ENCODE peak calls at places on chromosomes 3 and 15, in eight cellular contexts. Y, V, E, Q, C, B, F and S are unnamed samples.

GRCh38 chr15:84929795-84930371 is 45.4 kb downstream of the SLC28A1 start:
- DNase-seq in Y (no peak), C (no peak), E (no peak), F (peak; percentile 75), V (no peak), B (no peak), Q (peak; percentile 72), S (no peak)

GRCh38 chr3:194949592-194949991 is 263.9 kb downstream of the FAM43A start:
- DNase-seq in E (no peak), V (no peak), Q (no peak), Y (peak; percentile 4), F (no peak), C (no peak), B (no peak), S (no peak)

GRCh38 chr15:47265686-47266085 is 451.6 kb upstream of the SEMA6D start:
- DNase-seq in V (no peak), C (no peak), Q (no peak), E (no peak), B (no peak), Y (no peak), F (no peak), S (no peak)

GRCh38 chr3:81580399-81580798 is 181.0 kb downstream of the GBE1 start:
- DNase-seq in B (no peak), E (no peak), F (no peak), V (no peak), Q (no peak), C (no peak), Y (no peak), S (no peak)

GRCh38 chr3:12347301-12347700 is 58.4 kb downstream of the PPARG start:
- DNase-seq in Q (no peak), E (no peak), B (no peak), C (no peak), F (no peak), V (no peak), Y (no peak), S (no peak)

GRCh38 chr15:55742927-55743614 is at the start of gene PRTG:
- DNase-seq in V (peak; percentile 60), F (no peak), Y (peak; percentile 81), C (peak; percentile 80), Q (peak; percentile 69), E (peak; percentile 51), B (peak; percentile 68), S (peak; percentile 91)

GRCh38 chr3:43285644-43286043 is 696 bp upstream of the SNRK start:
- DNase-seq in C (no peak), Y (no peak), F (peak; percentile 49), B (no peak), E (no peak), V (no peak), Q (no peak), S (peak; percentile 14)

GRCh38 chr3:71189480-71189879 is 394.0 kb downstream of the FOXP1 start:
- DNase-seq in E (no peak), F (no peak), B (no peak), Q (peak; percentile 60), C (no peak), V (no peak), Y (no peak), S (no peak)

GRCh38 chr15:50764331-50765201 is 940 bp downstream of the SPPL2A start:
- DNase-seq in F (no peak), B (peak; percentile 77), Q (peak; percentile 27), E (peak; percentile 77), Y (no peak), C (no peak), V (peak; percentile 76), S (no peak)

GRCh38 chr15:58951388-58952060 is 18.0 kb upstream of the SLTM start:
- DNase-seq in B (no peak), Q (peak; percentile 84), Y (no peak), E (no peak), V (no peak), F (no peak), C (no peak), S (no peak)

GRCh38 chr3:63908081-63908736 is 4.0 kb downstream of the SCAANT1 start:
- DNase-seq in E (no peak), F (no peak), C (no peak), B (no peak), V (no peak), Q (peak; percentile 42), Y (no peak), S (no peak)
- TF ChIP-seq CTCF in E (no peak), F (no peak), C (no peak), B (no peak), V (no peak), Q (peak; percentile 51), Y (no peak), S (no peak)

GRCh38 chr3:143972495-143973351 is 1.1 kb downstream of the DIPK2A start:
- DNase-seq in E (peak; percentile 66), Q (peak; percentile 85), Y (peak; percentile 93), B (peak; percentile 77), F (peak; percentile 91), C (peak; percentile 74), V (peak; percentile 80), S (peak; percentile 70)
- TF ChIP-seq CTCF in E (peak; percentile 53), Q (peak; percentile 52), Y (peak; percentile 48), B (peak; percentile 69), F (no peak), C (peak; percentile 39), V (peak; percentile 26), S (peak; percentile 48)

DNA sequence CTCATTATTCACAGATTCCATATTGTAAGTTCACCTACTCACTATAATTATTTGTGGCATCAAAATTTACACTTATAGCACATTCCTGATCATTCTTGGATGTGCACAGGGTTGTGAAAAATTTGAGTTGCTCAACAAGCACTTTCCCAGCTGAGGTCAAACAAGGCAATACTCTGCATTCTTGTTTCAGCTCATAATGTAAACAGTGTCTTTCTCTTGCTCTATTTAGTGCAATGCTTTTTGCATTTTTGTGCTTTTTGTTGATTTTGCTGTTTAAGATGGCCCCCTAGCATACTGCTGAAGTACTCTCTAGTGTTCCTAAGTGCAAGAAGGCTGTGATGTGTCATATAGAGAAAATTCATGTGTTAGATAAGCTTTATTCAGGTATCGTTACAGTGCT is 66.7 kb upstream of the TNIK start:
- DNase-seq in V (no peak), Y (no peak), C (no peak), F (no peak), B (no peak), E (no peak), Q (peak; percentile 87), S (no peak)
- TF ChIP-seq CTCF in V (no peak), Y (no peak), C (no peak), F (no peak), B (no peak), E (no peak), Q (no peak), S (no peak)

GRCh38 chr3:186280737-186281136 is 81.3 kb downstream of the DGKG start:
- DNase-seq in V (no peak), C (no peak), Y (no peak), B (no peak), E (no peak), Q (no peak), F (no peak), S (no peak)

GRCh38 chr3:186275436-186275835 is 86.6 kb downstream of the DGKG start:
- DNase-seq in Q (no peak), V (no peak), E (no peak), C (no peak), B (no peak), Y (no peak), F (no peak), S (no peak)

GRCh38 chr3:186281172-186281571 is 80.9 kb downstream of the DGKG start:
- DNase-seq in Y (no peak), F (no peak), V (no peak), C (no peak), Q (peak; percentile 88), E (no peak), B (no peak), S (no peak)

GRCh38 chr3:186273586-186273985 is 88.4 kb downstream of the DGKG start:
- DNase-seq in B (no peak), Q (no peak), F (no peak), C (no peak), Y (no peak), V (no peak), E (no peak), S (no peak)

DNA sequence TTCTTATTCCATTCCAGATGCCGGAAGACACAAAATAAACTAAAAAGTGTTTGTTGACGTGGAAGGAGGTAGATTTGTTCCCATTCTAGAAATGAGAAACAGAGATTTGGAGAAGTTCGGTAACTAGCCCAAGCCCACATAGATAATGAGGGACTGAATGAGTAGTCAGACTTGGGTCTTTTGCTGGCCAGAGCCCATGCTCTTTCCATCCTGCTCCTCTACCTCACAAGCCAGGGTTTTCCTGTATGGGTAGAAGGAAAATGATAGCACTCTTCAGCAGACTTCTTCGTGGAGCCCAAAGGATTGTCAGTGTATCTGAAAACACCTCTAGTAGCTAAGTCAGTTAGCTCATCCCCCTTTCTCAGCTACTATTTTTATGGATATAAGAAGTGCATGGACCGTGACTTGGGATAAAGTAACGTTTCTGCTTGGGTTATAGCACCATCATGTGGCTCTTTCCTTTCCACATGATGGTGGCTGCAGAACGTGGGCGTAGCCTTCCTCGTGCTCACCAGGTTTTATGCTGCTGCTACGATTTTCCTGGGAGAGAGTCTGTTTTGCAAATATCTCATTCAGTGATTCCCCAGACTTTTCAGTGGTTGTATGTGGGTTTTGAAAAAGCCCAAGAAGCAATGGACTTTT is 84.6 kb downstream of the DGKG start:
- DNase-seq in C (no peak), Y (no peak), E (no peak), F (no peak), B (no peak), Q (peak; percentile 75), V (no peak), S (peak; percentile 23)
- TF ChIP-seq CTCF in C (peak; percentile 70), Y (peak; percentile 64), E (no peak), F (no peak), B (no peak), Q (peak; percentile 76), V (no peak), S (no peak)

GRCh38 chr15:71366926-71367325 is 251.7 kb downstream of the THSD4 start:
- DNase-seq in Q (peak; percentile 32), Y (no peak), C (no peak), E (no peak), V (no peak), F (no peak), B (no peak), S (no peak)
- TF ChIP-seq CTCF in Q (no peak), Y (no peak), C (no peak), E (no peak), V (no peak), F (no peak), B (no peak), S (no peak)